ENCODE peak calls at places on chromosomes 13 and 19, in ten cellular contexts. One of them, this sample, is unnamed.

GRCh38 chr19:46213156-46213555 is 16.4 kb upstream of the IGFL1 start:
- DNase-seq in fibroblast of lung: no peak
- DNase-seq in PC-3: no peak
- DNase-seq in BE2C: peak
- DNase-seq in H1: no peak
- DNase-seq in epithelial cell of proximal tubule: no peak
- DNase-seq in colonic mucosa: no peak
- DNase-seq in cardiac muscle cell: no peak
- DNase-seq in GM23338: no peak
- DNase-seq in uterus: no peak
- DNase-seq in this sample: no peak

GRCh38 chr13:27463500-27463899 is 13.1 kb upstream of the MTIF3 start:
- DNase-seq in fibroblast of lung: no peak
- DNase-seq in PC-3: no peak
- DNase-seq in BE2C: no peak
- DNase-seq in H1: no peak
- DNase-seq in epithelial cell of proximal tubule: no peak
- DNase-seq in colonic mucosa: no peak
- DNase-seq in cardiac muscle cell: no peak
- DNase-seq in GM23338: no peak
- DNase-seq in uterus: no peak
- DNase-seq in this sample: no peak

GRCh38 chr19:41323023-41323422 is 13.1 kb downstream of the CCDC97 start:
- DNase-seq in fibroblast of lung: peak
- DNase-seq in PC-3: no peak
- DNase-seq in BE2C: no peak
- DNase-seq in H1: no peak
- DNase-seq in epithelial cell of proximal tubule: no peak
- DNase-seq in colonic mucosa: no peak
- DNase-seq in cardiac muscle cell: peak
- DNase-seq in GM23338: no peak
- DNase-seq in uterus: peak
- DNase-seq in this sample: no peak

GRCh38 chr19:38073806-38074685 is 150.0 kb downstream of the DPF1 start:
- DNase-seq in fibroblast of lung: no peak
- DNase-seq in PC-3: no peak
- DNase-seq in BE2C: no peak
- DNase-seq in H1: peak
- DNase-seq in epithelial cell of proximal tubule: no peak
- DNase-seq in colonic mucosa: no peak
- DNase-seq in cardiac muscle cell: no peak
- DNase-seq in GM23338: peak
- DNase-seq in uterus: no peak
- DNase-seq in this sample: no peak

GRCh38 chr13:97043302-97043701 is 49.0 kb upstream of the OXGR1 start:
- DNase-seq in fibroblast of lung: peak
- DNase-seq in PC-3: no peak
- DNase-seq in BE2C: no peak
- DNase-seq in H1: no peak
- DNase-seq in epithelial cell of proximal tubule: no peak
- DNase-seq in colonic mucosa: no peak
- DNase-seq in cardiac muscle cell: peak
- DNase-seq in GM23338: no peak
- DNase-seq in uterus: no peak
- DNase-seq in this sample: no peak

GRCh38 chr19:45477713-45478453 is 10.1 kb downstream of the FOSB start:
- DNase-seq in fibroblast of lung: no peak
- DNase-seq in PC-3: peak
- DNase-seq in BE2C: no peak
- DNase-seq in H1: no peak
- DNase-seq in epithelial cell of proximal tubule: no peak
- DNase-seq in colonic mucosa: no peak
- DNase-seq in cardiac muscle cell: no peak
- DNase-seq in GM23338: no peak
- DNase-seq in uterus: no peak
- DNase-seq in this sample: no peak

GRCh38 chr19:19083413-19084178 is 19.8 kb downstream of the SLC25A42 start:
- DNase-seq in fibroblast of lung: no peak
- DNase-seq in PC-3: no peak
- DNase-seq in BE2C: no peak
- DNase-seq in H1: no peak
- DNase-seq in epithelial cell of proximal tubule: no peak
- DNase-seq in colonic mucosa: no peak
- DNase-seq in cardiac muscle cell: no peak
- DNase-seq in GM23338: no peak
- DNase-seq in uterus: no peak
- DNase-seq in this sample: no peak

GRCh38 chr13:40102360-40102727 is 446.9 kb downstream of the COG6 start:
- DNase-seq in fibroblast of lung: no peak
- DNase-seq in PC-3: no peak
- DNase-seq in BE2C: no peak
- DNase-seq in H1: no peak
- DNase-seq in epithelial cell of proximal tubule: no peak
- DNase-seq in colonic mucosa: no peak
- DNase-seq in cardiac muscle cell: no peak
- DNase-seq in GM23338: no peak
- DNase-seq in uterus: no peak
- DNase-seq in this sample: no peak

GRCh38 chr19:42220751-42221097 is 612 bp downstream of the ZNF526 start:
- DNase-seq in fibroblast of lung: no peak
- DNase-seq in PC-3: no peak
- DNase-seq in BE2C: no peak
- DNase-seq in H1: no peak
- DNase-seq in epithelial cell of proximal tubule: no peak
- DNase-seq in colonic mucosa: no peak
- DNase-seq in cardiac muscle cell: no peak
- DNase-seq in GM23338: no peak
- DNase-seq in uterus: no peak
- DNase-seq in this sample: no peak

GRCh38 chr19:37975071-37975470 is 68.1 kb downstream of the SIPA1L3 start:
- DNase-seq in fibroblast of lung: no peak
- DNase-seq in PC-3: no peak
- DNase-seq in BE2C: no peak
- DNase-seq in H1: no peak
- DNase-seq in epithelial cell of proximal tubule: no peak
- DNase-seq in colonic mucosa: no peak
- DNase-seq in cardiac muscle cell: no peak
- DNase-seq in GM23338: no peak
- DNase-seq in uterus: no peak
- DNase-seq in this sample: no peak

GRCh38 chr19:752652-753517 is 2.0 kb downstream of the MISP start:
- DNase-seq in fibroblast of lung: peak
- DNase-seq in PC-3: peak
- DNase-seq in BE2C: no peak
- DNase-seq in H1: no peak
- DNase-seq in epithelial cell of proximal tubule: no peak
- DNase-seq in colonic mucosa: peak
- DNase-seq in cardiac muscle cell: peak
- DNase-seq in GM23338: no peak
- DNase-seq in uterus: peak
- DNase-seq in this sample: peak

GRCh38 chr19:49884760-49885159 is 7.3 kb downstream of the TBC1D17 start:
- DNase-seq in fibroblast of lung: no peak
- DNase-seq in PC-3: peak
- DNase-seq in BE2C: no peak
- DNase-seq in H1: no peak
- DNase-seq in epithelial cell of proximal tubule: no peak
- DNase-seq in colonic mucosa: no peak
- DNase-seq in cardiac muscle cell: no peak
- DNase-seq in GM23338: no peak
- DNase-seq in uterus: no peak
- DNase-seq in this sample: no peak

DNA sequence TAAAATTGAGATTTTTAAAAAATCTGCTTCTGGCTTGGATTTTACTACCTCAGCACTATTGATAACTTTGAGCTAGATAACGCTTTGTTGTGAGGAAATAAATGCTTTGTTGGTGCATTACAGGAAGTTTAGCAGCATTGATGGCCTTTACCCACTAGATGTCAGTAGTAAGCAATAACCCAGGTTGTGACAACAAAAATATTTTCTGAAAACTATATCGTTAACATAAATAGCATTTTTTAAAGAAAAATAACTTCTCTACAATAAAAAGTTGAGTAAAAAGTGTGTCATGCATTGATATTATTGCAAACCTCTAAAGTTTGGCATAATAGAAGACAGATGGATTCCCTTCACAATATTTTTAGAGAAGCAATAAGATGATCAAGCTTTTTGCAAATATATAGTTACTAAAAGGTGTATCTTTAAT is 1246.5 kb downstream of the UQCRFS1 start:
- DNase-seq in fibroblast of lung: no peak
- DNase-seq in PC-3: peak
- DNase-seq in BE2C: no peak
- DNase-seq in H1: no peak
- DNase-seq in epithelial cell of proximal tubule: no peak
- DNase-seq in colonic mucosa: no peak
- DNase-seq in cardiac muscle cell: peak
- DNase-seq in GM23338: peak
- DNase-seq in uterus: no peak
- DNase-seq in this sample: peak
- TF ChIP-seq CTCF in fibroblast of lung: peak
- TF ChIP-seq CTCF in PC-3: peak
- TF ChIP-seq CTCF in BE2C: peak
- TF ChIP-seq CTCF in H1: peak
- TF ChIP-seq CTCF in epithelial cell of proximal tubule: peak
- TF ChIP-seq CTCF in colonic mucosa: peak
- TF ChIP-seq CTCF in cardiac muscle cell: peak
- TF ChIP-seq CTCF in GM23338: peak
- TF ChIP-seq CTCF in uterus: peak
- TF ChIP-seq CTCF in this sample: peak

GRCh38 chr19:8097681-8098567 is 45.4 kb downstream of the CCL25 start:
- DNase-seq in fibroblast of lung: no peak
- DNase-seq in PC-3: no peak
- DNase-seq in BE2C: no peak
- DNase-seq in H1: no peak
- DNase-seq in epithelial cell of proximal tubule: no peak
- DNase-seq in colonic mucosa: no peak
- DNase-seq in cardiac muscle cell: no peak
- DNase-seq in GM23338: no peak
- DNase-seq in uterus: no peak
- DNase-seq in this sample: no peak

GRCh38 chr19:8095354-8095886 is 42.9 kb downstream of the CCL25 start:
- DNase-seq in fibroblast of lung: no peak
- DNase-seq in PC-3: no peak
- DNase-seq in BE2C: no peak
- DNase-seq in H1: no peak
- DNase-seq in epithelial cell of proximal tubule: no peak
- DNase-seq in colonic mucosa: no peak
- DNase-seq in cardiac muscle cell: no peak
- DNase-seq in GM23338: no peak
- DNase-seq in uterus: no peak
- DNase-seq in this sample: no peak

GRCh38 chr19:8094336-8094735 is 41.8 kb downstream of the CCL25 start:
- DNase-seq in fibroblast of lung: no peak
- DNase-seq in PC-3: no peak
- DNase-seq in BE2C: no peak
- DNase-seq in H1: no peak
- DNase-seq in epithelial cell of proximal tubule: no peak
- DNase-seq in colonic mucosa: no peak
- DNase-seq in cardiac muscle cell: no peak
- DNase-seq in GM23338: no peak
- DNase-seq in uterus: no peak
- DNase-seq in this sample: no peak

GRCh38 chr19:8097198-8097597 is 44.6 kb downstream of the CCL25 start:
- DNase-seq in fibroblast of lung: no peak
- DNase-seq in PC-3: no peak
- DNase-seq in BE2C: no peak
- DNase-seq in H1: no peak
- DNase-seq in epithelial cell of proximal tubule: no peak
- DNase-seq in colonic mucosa: no peak
- DNase-seq in cardiac muscle cell: no peak
- DNase-seq in GM23338: no peak
- DNase-seq in uterus: no peak
- DNase-seq in this sample: no peak

GRCh38 chr19:8096071-8096470 is 43.5 kb downstream of the CCL25 start:
- DNase-seq in fibroblast of lung: no peak
- DNase-seq in PC-3: peak
- DNase-seq in BE2C: no peak
- DNase-seq in H1: no peak
- DNase-seq in epithelial cell of proximal tubule: no peak
- DNase-seq in colonic mucosa: no peak
- DNase-seq in cardiac muscle cell: no peak
- DNase-seq in GM23338: peak
- DNase-seq in uterus: no peak
- DNase-seq in this sample: no peak
- TF ChIP-seq CTCF in fibroblast of lung: no peak
- TF ChIP-seq CTCF in PC-3: peak
- TF ChIP-seq CTCF in BE2C: peak
- TF ChIP-seq CTCF in H1: peak
- TF ChIP-seq CTCF in epithelial cell of proximal tubule: no peak
- TF ChIP-seq CTCF in colonic mucosa: no peak
- TF ChIP-seq CTCF in cardiac muscle cell: no peak
- TF ChIP-seq CTCF in GM23338: peak
- TF ChIP-seq CTCF in uterus: no peak
- TF ChIP-seq CTCF in this sample: no peak

DNA sequence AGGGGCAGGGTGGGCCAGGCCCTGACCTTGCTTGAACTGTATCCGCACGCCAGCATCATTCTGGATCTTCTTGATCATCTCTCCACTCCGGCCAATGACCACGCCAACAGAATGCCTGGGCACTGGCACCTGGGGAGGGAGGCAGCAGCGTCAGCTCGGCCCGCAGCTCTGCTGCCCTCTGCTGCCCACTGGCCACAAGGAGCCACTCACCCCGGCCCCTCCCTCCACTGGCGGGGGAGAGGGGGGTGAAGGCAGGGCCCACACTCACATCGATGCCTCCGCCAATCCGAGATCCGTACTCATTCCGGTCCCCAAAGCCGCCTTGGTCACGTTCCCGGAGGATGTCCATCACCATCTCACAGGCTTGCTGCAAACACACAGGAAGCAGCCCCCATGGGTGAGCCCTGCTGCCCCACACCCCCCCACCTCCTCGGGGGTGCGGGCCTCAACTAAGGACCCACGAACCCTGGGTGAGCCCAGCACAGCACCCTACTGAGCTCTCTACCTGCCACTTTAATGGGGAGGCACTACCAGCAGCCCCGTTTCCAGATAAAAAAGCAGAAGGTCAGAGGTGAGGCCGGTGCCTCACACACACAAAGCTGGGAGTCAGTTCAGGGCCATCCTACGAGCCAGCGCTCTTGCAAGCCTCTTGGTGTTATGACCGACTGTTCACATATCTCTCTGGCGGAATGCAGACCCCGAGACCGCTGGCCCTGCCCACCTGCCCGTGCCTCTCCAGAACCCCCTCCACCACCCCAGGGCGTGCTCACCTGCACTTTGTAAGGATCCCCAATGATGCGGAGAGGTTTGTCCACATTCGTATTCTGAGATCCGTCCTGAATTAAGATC is 6.7 kb downstream of the KHSRP start:
- DNase-seq in fibroblast of lung: peak
- DNase-seq in PC-3: peak
- DNase-seq in BE2C: peak
- DNase-seq in H1: no peak
- DNase-seq in epithelial cell of proximal tubule: no peak
- DNase-seq in colonic mucosa: no peak
- DNase-seq in cardiac muscle cell: peak
- DNase-seq in GM23338: peak
- DNase-seq in uterus: peak
- DNase-seq in this sample: peak
- TF ChIP-seq CTCF in fibroblast of lung: peak
- TF ChIP-seq CTCF in PC-3: peak
- TF ChIP-seq CTCF in BE2C: peak
- TF ChIP-seq CTCF in H1: peak
- TF ChIP-seq CTCF in epithelial cell of proximal tubule: peak
- TF ChIP-seq CTCF in colonic mucosa: no peak
- TF ChIP-seq CTCF in cardiac muscle cell: peak
- TF ChIP-seq CTCF in GM23338: peak
- TF ChIP-seq CTCF in uterus: peak
- TF ChIP-seq CTCF in this sample: peak

GRCh38 chr13:102558029-102558428 is 38.8 kb upstream of the TPP2 start:
- DNase-seq in fibroblast of lung: no peak
- DNase-seq in PC-3: no peak
- DNase-seq in BE2C: no peak
- DNase-seq in H1: no peak
- DNase-seq in epithelial cell of proximal tubule: no peak
- DNase-seq in colonic mucosa: no peak
- DNase-seq in cardiac muscle cell: no peak
- DNase-seq in GM23338: no peak
- DNase-seq in uterus: no peak
- DNase-seq in this sample: no peak
- TF ChIP-seq CTCF in fibroblast of lung: no peak
- TF ChIP-seq CTCF in PC-3: no peak
- TF ChIP-seq CTCF in BE2C: no peak
- TF ChIP-seq CTCF in H1: no peak
- TF ChIP-seq CTCF in epithelial cell of proximal tubule: no peak
- TF ChIP-seq CTCF in colonic mucosa: no peak
- TF ChIP-seq CTCF in cardiac muscle cell: no peak
- TF ChIP-seq CTCF in GM23338: no peak
- TF ChIP-seq CTCF in uterus: no peak
- TF ChIP-seq CTCF in this sample: no peak

This sample was measured in MCF 10A.